ENCODE peak calls at places on chromosomes 4 and X, in six cellular contexts. H is stomach, T is astrocyte of the spinal cord, Y is cardiac muscle cell, S is WTC11, E is body of pancreas. I is an unnamed sample.

GRCh38 chr4:53763813-53764597 is 172.7 kb upstream of the LNX1 start:
- DNase-seq in T (peak), H (no peak), E (no peak), Y (no peak), S (no peak), I (peak)

GRCh38 chr4:123838426-123838825 is 441.8 kb downstream of the SPRY1 start:
- DNase-seq in S (no peak), T (no peak), H (no peak), E (no peak), Y (no peak), I (no peak)

GRCh38 chr4:15451866-15452765 is 17.6 kb upstream of the CC2D2A start:
- DNase-seq in Y (no peak), H (no peak), T (peak), S (no peak), E (no peak), I (peak)

GRCh38 chrX:150084474-150085229 is 146.4 kb upstream of the EOLA2 start:
- DNase-seq in S (no peak), H (no peak), Y (no peak), E (no peak), T (peak), I (peak)

GRCh38 chr4:59630922-59631321 is 1569.2 kb upstream of the ADGRL3 start:
- DNase-seq in T (no peak), Y (no peak), H (no peak), S (no peak), E (no peak), I (no peak)

GRCh38 chr4:109701566-109702399 is 1.5 kb downstream of the CASP6 start:
- DNase-seq in T (no peak), H (no peak), S (peak), E (peak), Y (no peak), I (no peak)

GRCh38 chrX:76428243-76429130 is 977 bp downstream of the MAGEE1 start:
- DNase-seq in E (peak), H (peak), T (no peak), Y (no peak), S (peak), I (no peak)

GRCh38 chrX:96425204-96425603 is 259.4 kb upstream of the DIAPH2 start:
- DNase-seq in H (no peak), T (no peak), E (no peak), S (no peak), Y (no peak), I (no peak)

GRCh38 chrX:42241421-42241820 is 318.1 kb upstream of the CASK start:
- DNase-seq in S (no peak), T (no peak), Y (no peak), H (no peak), E (no peak), I (no peak)

GRCh38 chrX:119375561-119375960 is 23.6 kb upstream of the SLC25A43 start:
- DNase-seq in E (no peak), T (no peak), H (no peak), S (no peak), Y (no peak), I (peak)

GRCh38 chr4:8387615-8388266 is 52.8 kb downstream of the ACOX3 start:
- DNase-seq in S (no peak), E (no peak), T (peak), H (no peak), Y (no peak), I (no peak)

GRCh38 chrX:49197543-49198087 is 2.4 kb downstream of the SYP start:
- DNase-seq in H (no peak), T (no peak), E (no peak), S (no peak), Y (no peak), I (no peak)
- TF ChIP-seq CTCF in H (no peak), T (no peak), E (no peak), S (no peak), Y (no peak), I (no peak)

GRCh38 chrX:34332336-34332735 is 200.2 kb upstream of the FAM47A start:
- DNase-seq in H (no peak), Y (peak), E (no peak), T (no peak), S (no peak), I (no peak)
- TF ChIP-seq CTCF in H (no peak), Y (peak), E (no peak), T (peak), S (no peak), I (peak)

GRCh38 chrX:40121618-40122017 is 23.9 kb upstream of the BCOR start:
- DNase-seq in Y (no peak), S (no peak), H (no peak), E (no peak), T (no peak), I (no peak)

GRCh38 chrX:40122487-40122886 is 24.7 kb upstream of the BCOR start:
- DNase-seq in T (no peak), H (no peak), E (no peak), S (no peak), Y (no peak), I (no peak)

GRCh38 chrX:40130207-40130606 is 32.4 kb upstream of the BCOR start:
- DNase-seq in E (no peak), Y (no peak), T (peak), H (no peak), S (no peak), I (peak)

GRCh38 chrX:40131644-40132376 is 34.1 kb upstream of the BCOR start:
- DNase-seq in T (no peak), S (no peak), Y (no peak), H (no peak), E (no peak), I (no peak)

GRCh38 chrX:40127052-40127451 is 29.3 kb upstream of the BCOR start:
- DNase-seq in T (no peak), Y (no peak), E (no peak), S (no peak), H (no peak), I (peak)
- TF ChIP-seq CTCF in T (no peak), Y (no peak), E (no peak), S (no peak), H (no peak), I (no peak)

GRCh38 chrX:131677655-131678628 is 134.1 kb downstream of the OR13H1 start:
- DNase-seq in T (peak), S (peak), Y (peak), E (peak), H (peak), I (no peak)
- TF ChIP-seq CTCF in T (peak), S (peak), Y (peak), E (peak), H (peak), I (peak)

I was measured in HFFc6.